ENCODE peak calls at places on chromosomes 6 and 20, in six cellular contexts. One of them, this sample, is unnamed.

GRCh38 chr6:154428892-154429291 is 72.3 kb upstream of the IPCEF1 start:
- DNase-seq in mesenchymal stem cell: no peak
- DNase-seq in H9: no peak
- DNase-seq in neuronal stem cell: no peak
- DNase-seq in H1: no peak
- DNase-seq in IMR-90: peak
- DNase-seq in this sample: no peak

GRCh38 chr6:150286919-150287318 is 81.9 kb upstream of the IYD start:
- DNase-seq in mesenchymal stem cell: peak
- DNase-seq in H9: peak
- DNase-seq in neuronal stem cell: no peak
- DNase-seq in H1: no peak
- DNase-seq in IMR-90: peak
- DNase-seq in this sample: peak

GRCh38 chr6:93684339-93684738 is 265.0 kb upstream of the EPHA7 start:
- DNase-seq in mesenchymal stem cell: no peak
- DNase-seq in H9: no peak
- DNase-seq in neuronal stem cell: no peak
- DNase-seq in H1: no peak
- DNase-seq in IMR-90: no peak
- DNase-seq in this sample: no peak

GRCh38 chr6:108492131-108492766 is 68.5 kb upstream of the FOXO3 start:
- DNase-seq in mesenchymal stem cell: peak
- DNase-seq in H9: no peak
- DNase-seq in neuronal stem cell: peak
- DNase-seq in H1: no peak
- DNase-seq in IMR-90: peak
- DNase-seq in this sample: peak

GRCh38 chr6:149246691-149247384 is 70.7 kb upstream of the TAB2 start:
- DNase-seq in mesenchymal stem cell: no peak
- DNase-seq in H9: no peak
- DNase-seq in neuronal stem cell: no peak
- DNase-seq in H1: no peak
- DNase-seq in IMR-90: no peak
- DNase-seq in this sample: no peak

GRCh38 chr6:30076333-30076732 is 764 bp upstream of the RNF39 start:
- DNase-seq in mesenchymal stem cell: no peak
- DNase-seq in H9: no peak
- DNase-seq in neuronal stem cell: no peak
- DNase-seq in H1: no peak
- DNase-seq in IMR-90: no peak
- DNase-seq in this sample: no peak

GRCh38 chr6:150881911-150882481 is 16.5 kb downstream of the MTHFD1L start:
- DNase-seq in mesenchymal stem cell: peak
- DNase-seq in H9: no peak
- DNase-seq in neuronal stem cell: peak
- DNase-seq in H1: no peak
- DNase-seq in IMR-90: peak
- DNase-seq in this sample: no peak

GRCh38 chr20:9306521-9306920 is 207.9 kb upstream of the LAMP5 start:
- DNase-seq in mesenchymal stem cell: peak
- DNase-seq in H9: no peak
- DNase-seq in neuronal stem cell: no peak
- DNase-seq in H1: no peak
- DNase-seq in IMR-90: peak
- DNase-seq in this sample: peak

GRCh38 chr6:107543088-107543487 is 53.2 kb downstream of the SOBP start:
- DNase-seq in mesenchymal stem cell: no peak
- DNase-seq in H9: no peak
- DNase-seq in neuronal stem cell: no peak
- DNase-seq in H1: no peak
- DNase-seq in IMR-90: no peak
- DNase-seq in this sample: no peak

GRCh38 chr20:39039261-39039660 is 77.1 kb downstream of the DHX35 start:
- DNase-seq in mesenchymal stem cell: no peak
- DNase-seq in H9: no peak
- DNase-seq in neuronal stem cell: no peak
- DNase-seq in H1: no peak
- DNase-seq in IMR-90: no peak
- DNase-seq in this sample: no peak

GRCh38 chr20:60056345-60057122 is 98.3 kb downstream of the CDH26 start:
- DNase-seq in mesenchymal stem cell: no peak
- DNase-seq in H9: peak
- DNase-seq in neuronal stem cell: no peak
- DNase-seq in H1: no peak
- DNase-seq in IMR-90: no peak
- DNase-seq in this sample: no peak

GRCh38 chr6:4413073-4413472 is 277.7 kb upstream of the ECI2 start:
- DNase-seq in mesenchymal stem cell: peak
- DNase-seq in H9: no peak
- DNase-seq in neuronal stem cell: no peak
- DNase-seq in H1: no peak
- DNase-seq in IMR-90: peak
- DNase-seq in this sample: no peak

GRCh38 chr6:29651413-29652197 is 5.3 kb upstream of the MOG start:
- DNase-seq in mesenchymal stem cell: peak
- DNase-seq in H9: no peak
- DNase-seq in neuronal stem cell: no peak
- DNase-seq in H1: no peak
- DNase-seq in IMR-90: peak
- DNase-seq in this sample: peak

GRCh38 chr6:158131926-158132325 is 36.1 kb downstream of the SERAC1 start:
- DNase-seq in mesenchymal stem cell: peak
- DNase-seq in H9: no peak
- DNase-seq in neuronal stem cell: no peak
- DNase-seq in H1: no peak
- DNase-seq in IMR-90: peak
- DNase-seq in this sample: peak

GRCh38 chr6:40015530-40015929 is 81.3 kb upstream of the MOCS1 start:
- DNase-seq in mesenchymal stem cell: no peak
- DNase-seq in H9: no peak
- DNase-seq in neuronal stem cell: no peak
- DNase-seq in H1: no peak
- DNase-seq in IMR-90: no peak
- DNase-seq in this sample: no peak

GRCh38 chr6:42313941-42314570 is 96.4 kb upstream of the MRPS10 start:
- DNase-seq in mesenchymal stem cell: peak
- DNase-seq in H9: no peak
- DNase-seq in neuronal stem cell: no peak
- DNase-seq in H1: no peak
- DNase-seq in IMR-90: peak
- DNase-seq in this sample: no peak

GRCh38 chr6:83065511-83066192 is at the start of gene UBE3D:
- DNase-seq in mesenchymal stem cell: peak
- DNase-seq in H9: peak
- DNase-seq in neuronal stem cell: peak
- DNase-seq in H1: peak
- DNase-seq in IMR-90: peak
- DNase-seq in this sample: peak

GRCh38 chr6:13452346-13453171 is 34.8 kb downstream of the GFOD1 start:
- DNase-seq in mesenchymal stem cell: no peak
- DNase-seq in H9: no peak
- DNase-seq in neuronal stem cell: no peak
- DNase-seq in H1: no peak
- DNase-seq in IMR-90: no peak
- DNase-seq in this sample: no peak
- H2BK15ac ChIP-seq in mesenchymal stem cell: no peak
- H2BK15ac ChIP-seq in H9: no peak
- H2BK15ac ChIP-seq in neuronal stem cell: no peak
- H2BK15ac ChIP-seq in H1: peak
- H2BK15ac ChIP-seq in IMR-90: no peak
- H2BK15ac ChIP-seq in this sample: no peak

DNA sequence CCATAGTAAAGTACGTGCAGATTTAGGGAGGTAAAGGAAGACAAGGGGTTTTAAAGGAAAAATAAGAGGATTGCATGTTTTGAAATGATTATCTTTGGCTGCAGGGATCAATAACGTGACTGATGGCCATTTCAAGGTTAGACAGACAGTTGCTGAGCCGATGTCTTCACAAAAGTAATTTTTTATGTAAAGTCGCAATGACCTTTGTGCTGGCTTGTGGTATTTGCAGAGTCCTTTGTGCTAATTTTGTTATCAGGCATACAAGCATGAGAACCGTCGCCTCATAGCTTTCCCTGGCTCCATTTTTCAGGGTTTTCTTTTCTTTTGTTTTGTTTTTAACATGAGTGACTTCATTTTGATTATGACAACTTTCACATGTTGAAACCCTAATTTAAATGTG is 605.7 kb upstream of the GJE1 start:
- DNase-seq in mesenchymal stem cell: no peak
- DNase-seq in H9: no peak
- DNase-seq in neuronal stem cell: no peak
- DNase-seq in H1: no peak
- DNase-seq in IMR-90: no peak
- DNase-seq in this sample: no peak
- H2BK15ac ChIP-seq in mesenchymal stem cell: no peak
- H2BK15ac ChIP-seq in H9: no peak
- H2BK15ac ChIP-seq in neuronal stem cell: no peak
- H2BK15ac ChIP-seq in H1: no peak
- H2BK15ac ChIP-seq in IMR-90: no peak
- H2BK15ac ChIP-seq in this sample: no peak

DNA sequence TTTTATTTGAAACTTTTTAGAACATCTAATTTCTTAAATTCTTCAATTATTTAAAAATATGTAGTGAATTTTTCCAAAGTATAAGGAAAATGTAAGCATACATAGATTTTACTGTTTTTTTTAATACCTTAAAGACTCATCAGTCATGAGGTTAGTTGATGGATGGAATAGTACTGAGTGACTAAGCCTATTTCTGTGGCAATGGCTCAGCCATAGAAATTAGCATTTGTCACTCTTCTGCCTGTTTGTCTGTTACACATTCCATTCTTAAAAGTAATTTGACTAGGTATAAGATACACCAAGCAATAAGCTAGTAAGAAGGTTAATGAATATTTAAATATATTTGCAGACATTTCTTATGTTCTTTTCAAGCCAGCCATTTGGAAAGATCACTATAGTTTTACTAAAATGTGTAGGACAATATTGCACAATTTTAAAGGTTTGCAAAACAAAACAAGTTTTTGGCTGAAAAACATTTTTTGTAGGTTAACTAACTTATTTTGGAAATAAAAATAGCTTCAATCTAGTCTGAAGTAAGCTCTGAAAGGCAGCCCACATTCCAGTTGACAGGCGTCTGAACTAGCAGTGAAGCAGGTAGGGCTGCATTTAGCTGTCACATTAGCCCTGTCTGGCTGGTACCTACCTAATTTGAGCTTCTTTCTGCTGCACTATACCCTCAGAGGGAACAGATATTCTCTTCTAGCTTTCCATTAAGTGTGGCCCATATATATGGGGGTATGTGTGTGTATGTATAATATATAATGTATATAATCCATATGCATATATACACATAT is 385.7 kb downstream of the GRIK2 start:
- DNase-seq in mesenchymal stem cell: peak
- DNase-seq in H9: no peak
- DNase-seq in neuronal stem cell: no peak
- DNase-seq in H1: no peak
- DNase-seq in IMR-90: peak
- DNase-seq in this sample: no peak
- H2BK15ac ChIP-seq in mesenchymal stem cell: no peak
- H2BK15ac ChIP-seq in H9: no peak
- H2BK15ac ChIP-seq in neuronal stem cell: no peak
- H2BK15ac ChIP-seq in H1: no peak
- H2BK15ac ChIP-seq in IMR-90: no peak
- H2BK15ac ChIP-seq in this sample: no peak

GRCh38 chr20:13296070-13296469 is 75.0 kb downstream of the ISM1 start:
- DNase-seq in mesenchymal stem cell: no peak
- DNase-seq in H9: no peak
- DNase-seq in neuronal stem cell: no peak
- DNase-seq in H1: no peak
- DNase-seq in IMR-90: no peak
- DNase-seq in this sample: no peak
- H2BK15ac ChIP-seq in mesenchymal stem cell: no peak
- H2BK15ac ChIP-seq in H9: no peak
- H2BK15ac ChIP-seq in neuronal stem cell: no peak
- H2BK15ac ChIP-seq in H1: no peak
- H2BK15ac ChIP-seq in IMR-90: no peak
- H2BK15ac ChIP-seq in this sample: no peak

GRCh38 chr6:167731216-167731615 is 95.5 kb upstream of the AFDN start:
- DNase-seq in mesenchymal stem cell: no peak
- DNase-seq in H9: no peak
- DNase-seq in neuronal stem cell: no peak
- DNase-seq in H1: no peak
- DNase-seq in IMR-90: no peak
- DNase-seq in this sample: no peak

GRCh38 chr6:167730441-167730840 is 96.3 kb upstream of the AFDN start:
- DNase-seq in mesenchymal stem cell: no peak
- DNase-seq in H9: no peak
- DNase-seq in neuronal stem cell: no peak
- DNase-seq in H1: no peak
- DNase-seq in IMR-90: no peak
- DNase-seq in this sample: no peak

GRCh38 chr6:167721291-167721690 is 105.4 kb upstream of the AFDN start:
- DNase-seq in mesenchymal stem cell: no peak
- DNase-seq in H9: no peak
- DNase-seq in neuronal stem cell: no peak
- DNase-seq in H1: no peak
- DNase-seq in IMR-90: no peak
- DNase-seq in this sample: no peak

GRCh38 chr6:167722634-167723309 is 103.9 kb upstream of the AFDN start:
- DNase-seq in mesenchymal stem cell: no peak
- DNase-seq in H9: peak
- DNase-seq in neuronal stem cell: no peak
- DNase-seq in H1: no peak
- DNase-seq in IMR-90: no peak
- DNase-seq in this sample: no peak

DNA sequence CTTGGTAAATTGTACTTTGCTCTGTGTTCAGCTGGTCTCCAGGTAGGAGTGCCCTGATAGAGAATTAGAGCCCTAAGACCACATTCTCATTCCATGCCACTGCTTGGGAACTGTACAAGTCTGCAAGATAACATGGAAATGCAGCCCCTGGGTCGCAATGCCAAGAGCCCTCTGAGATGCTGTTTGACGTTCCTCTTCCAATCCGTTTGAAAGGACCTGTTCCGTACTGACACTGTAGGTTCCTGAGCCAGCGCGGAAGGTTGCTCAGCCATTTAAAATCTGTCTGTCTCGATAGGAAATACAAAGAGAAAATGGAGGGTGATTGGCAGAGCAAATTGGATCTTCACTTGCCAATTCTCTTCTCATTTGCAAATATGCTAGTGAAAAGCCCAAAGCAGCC is 100.7 kb upstream of the AFDN start:
- DNase-seq in mesenchymal stem cell: no peak
- DNase-seq in H9: peak
- DNase-seq in neuronal stem cell: no peak
- DNase-seq in H1: no peak
- DNase-seq in IMR-90: no peak
- DNase-seq in this sample: no peak
- H2BK15ac ChIP-seq in mesenchymal stem cell: no peak
- H2BK15ac ChIP-seq in H9: no peak
- H2BK15ac ChIP-seq in neuronal stem cell: no peak
- H2BK15ac ChIP-seq in H1: no peak
- H2BK15ac ChIP-seq in IMR-90: no peak
- H2BK15ac ChIP-seq in this sample: no peak

This sample was measured in mesendoderm.